ENCODE peak calls at places on chromosomes 5 and 9, in nine cellular contexts. Q is CD8-positive, alpha-beta memory T cell; Y is ureter; J is pons; B is ELF-1; C is hepatic stellate cell; P is 8988T; H is activated CD8-positive, alpha-beta memory T cell treated with anti-CD3 and anti-CD28 coated beads for 4 hours; F is GM13977. X is an unnamed sample.

GRCh38 chr9:73073337-73074175 is 78.1 kb upstream of the ANXA1 start:
- DNase-seq in Q (no peak), Y (no peak), J (no peak), B (no peak), C (no peak), P (no peak), H (no peak), F (no peak), X (no peak)

GRCh38 chr5:26847041-26847736 is 191.2 kb downstream of the CDH9 start:
- DNase-seq in Q (no peak), Y (no peak), J (no peak), B (peak; percentile 25), C (no peak), P (no peak), H (no peak), F (no peak), X (peak; percentile 6)

GRCh38 chr9:95506438-95506691 is 10.4 kb downstream of the PTCH1 start:
- DNase-seq in Q (no peak), Y (no peak), J (no peak), B (no peak), C (no peak), P (no peak), H (no peak), F (no peak), X (peak; percentile 54)

GRCh38 chr5:118863345-118863744 is 125.0 kb downstream of the DTWD2 start:
- DNase-seq in Q (no peak), Y (no peak), J (no peak), B (no peak), C (no peak), P (no peak), H (no peak), F (no peak), X (no peak)

GRCh38 chr9:33818167-33818831 is 1.3 kb downstream of the UBE2R2 start:
- DNase-seq in Q (no peak), Y (peak; percentile 49), J (peak; percentile 42), B (no peak), C (peak; percentile 26), P (no peak), H (no peak), F (peak; percentile 48), X (no peak)

GRCh38 chr9:127976498-127976897 is 4.3 kb downstream of the EEIG1 start:
- DNase-seq in Q (peak; percentile 31), Y (no peak), J (peak; percentile 6), B (no peak), C (no peak), P (no peak), H (no peak), F (no peak), X (no peak)

GRCh38 chr5:14204785-14205321 is 61.7 kb downstream of the TRIO start:
- DNase-seq in Q (no peak), Y (peak; percentile 64), J (peak; percentile 45), B (no peak), C (no peak), P (no peak), H (no peak), F (no peak), X (no peak)

GRCh38 chr5:177390363-177391300 is 6.4 kb downstream of the SLC34A1 start:
- DNase-seq in Q (peak; percentile 76), Y (peak; percentile 91), J (peak; percentile 73), B (peak; percentile 97), C (peak; percentile 92), P (peak; percentile 98), H (peak; percentile 69), F (peak; percentile 95), X (peak; percentile 99)

GRCh38 chr9:114521846-114522245 is 16.6 kb upstream of the WHRN start:
- DNase-seq in Q (no peak), Y (no peak), J (no peak), B (no peak), C (no peak), P (no peak), H (no peak), F (no peak), X (no peak)

X was measured in HuH-7.5.